ENCODE peak calls at places on chromosomes 6 and 20, in seven cellular contexts. One of them, this sample, is unnamed.

GRCh38 chr6:63272397-63272796 is 47.4 kb downstream of the LGSN start:
- DNase-seq in lung microvascular endothelial cell: peak
- DNase-seq in MV-4-11: no peak
- DNase-seq in AG04450: no peak
- DNase-seq in naive B cell: no peak
- DNase-seq in HS-5: peak
- DNase-seq in astrocyte of the cerebellum: peak
- DNase-seq in this sample: peak

GRCh38 chr20:50980071-50980681 is 21.6 kb downstream of the MOCS3 start:
- DNase-seq in lung microvascular endothelial cell: peak
- DNase-seq in MV-4-11: peak
- DNase-seq in AG04450: peak
- DNase-seq in naive B cell: no peak
- DNase-seq in HS-5: peak
- DNase-seq in astrocyte of the cerebellum: peak
- DNase-seq in this sample: no peak

GRCh38 chr20:8764289-8764962 is 304.5 kb upstream of the PLCB4 start:
- DNase-seq in lung microvascular endothelial cell: no peak
- DNase-seq in MV-4-11: no peak
- DNase-seq in AG04450: no peak
- DNase-seq in naive B cell: no peak
- DNase-seq in HS-5: no peak
- DNase-seq in astrocyte of the cerebellum: no peak
- DNase-seq in this sample: no peak

GRCh38 chr6:11025911-11026635 is 18.0 kb downstream of the ELOVL2 start:
- DNase-seq in lung microvascular endothelial cell: no peak
- DNase-seq in MV-4-11: peak
- DNase-seq in AG04450: no peak
- DNase-seq in naive B cell: peak
- DNase-seq in HS-5: no peak
- DNase-seq in astrocyte of the cerebellum: no peak
- DNase-seq in this sample: peak

GRCh38 chr6:40347571-40348011 is 239.6 kb downstream of the LRFN2 start:
- DNase-seq in lung microvascular endothelial cell: no peak
- DNase-seq in MV-4-11: no peak
- DNase-seq in AG04450: no peak
- DNase-seq in naive B cell: no peak
- DNase-seq in HS-5: no peak
- DNase-seq in astrocyte of the cerebellum: no peak
- DNase-seq in this sample: no peak

GRCh38 chr6:125742024-125742423 is 7.4 kb upstream of the HEY2 start:
- DNase-seq in lung microvascular endothelial cell: no peak
- DNase-seq in MV-4-11: no peak
- DNase-seq in AG04450: no peak
- DNase-seq in naive B cell: no peak
- DNase-seq in HS-5: no peak
- DNase-seq in astrocyte of the cerebellum: no peak
- DNase-seq in this sample: no peak

GRCh38 chr6:90005048-90005827 is 111.0 kb downstream of the GJA10 start:
- DNase-seq in lung microvascular endothelial cell: no peak
- DNase-seq in MV-4-11: no peak
- DNase-seq in AG04450: no peak
- DNase-seq in naive B cell: no peak
- DNase-seq in HS-5: no peak
- DNase-seq in astrocyte of the cerebellum: no peak
- DNase-seq in this sample: no peak

GRCh38 chr6:12075067-12075563 is 63.0 kb downstream of the HIVEP1 start:
- DNase-seq in lung microvascular endothelial cell: peak
- DNase-seq in MV-4-11: peak
- DNase-seq in AG04450: no peak
- DNase-seq in naive B cell: no peak
- DNase-seq in HS-5: no peak
- DNase-seq in astrocyte of the cerebellum: no peak
- DNase-seq in this sample: peak

GRCh38 chr20:51318058-51318960 is 224.2 kb downstream of the NFATC2 start:
- DNase-seq in lung microvascular endothelial cell: peak
- DNase-seq in MV-4-11: no peak
- DNase-seq in AG04450: no peak
- DNase-seq in naive B cell: peak
- DNase-seq in HS-5: no peak
- DNase-seq in astrocyte of the cerebellum: no peak
- DNase-seq in this sample: peak

GRCh38 chr6:144285548-144285797 is 338 bp downstream of the UTRN start:
- DNase-seq in lung microvascular endothelial cell: no peak
- DNase-seq in MV-4-11: no peak
- DNase-seq in AG04450: no peak
- DNase-seq in naive B cell: no peak
- DNase-seq in HS-5: no peak
- DNase-seq in astrocyte of the cerebellum: no peak
- DNase-seq in this sample: no peak

GRCh38 chr20:2890743-2891142 is 17.5 kb downstream of the PTPRA start:
- DNase-seq in lung microvascular endothelial cell: peak
- DNase-seq in MV-4-11: no peak
- DNase-seq in AG04450: no peak
- DNase-seq in naive B cell: no peak
- DNase-seq in HS-5: no peak
- DNase-seq in astrocyte of the cerebellum: no peak
- DNase-seq in this sample: no peak

GRCh38 chr6:134443009-134443408 is 125.1 kb upstream of the SGK1 start:
- DNase-seq in lung microvascular endothelial cell: no peak
- DNase-seq in MV-4-11: no peak
- DNase-seq in AG04450: no peak
- DNase-seq in naive B cell: no peak
- DNase-seq in HS-5: no peak
- DNase-seq in astrocyte of the cerebellum: no peak
- DNase-seq in this sample: no peak

GRCh38 chr6:156865019-156865629 is 87.9 kb downstream of the ARID1B start:
- DNase-seq in lung microvascular endothelial cell: no peak
- DNase-seq in MV-4-11: peak
- DNase-seq in AG04450: no peak
- DNase-seq in naive B cell: no peak
- DNase-seq in HS-5: no peak
- DNase-seq in astrocyte of the cerebellum: no peak
- DNase-seq in this sample: no peak

GRCh38 chr6:45608252-45608911 is 230.6 kb upstream of the SUPT3H start:
- DNase-seq in lung microvascular endothelial cell: no peak
- DNase-seq in MV-4-11: no peak
- DNase-seq in AG04450: no peak
- DNase-seq in naive B cell: no peak
- DNase-seq in HS-5: peak
- DNase-seq in astrocyte of the cerebellum: no peak
- DNase-seq in this sample: no peak

GRCh38 chr20:43442310-43442880 is 15.3 kb upstream of the SRSF6 start:
- DNase-seq in lung microvascular endothelial cell: no peak
- DNase-seq in MV-4-11: no peak
- DNase-seq in AG04450: no peak
- DNase-seq in naive B cell: no peak
- DNase-seq in HS-5: no peak
- DNase-seq in astrocyte of the cerebellum: no peak
- DNase-seq in this sample: no peak

GRCh38 chr6:68008445-68008844 is 626.6 kb upstream of the ADGRB3 start:
- DNase-seq in lung microvascular endothelial cell: no peak
- DNase-seq in MV-4-11: peak
- DNase-seq in AG04450: no peak
- DNase-seq in naive B cell: no peak
- DNase-seq in HS-5: peak
- DNase-seq in astrocyte of the cerebellum: no peak
- DNase-seq in this sample: no peak

This sample was measured in Karpas-422.